ENCODE peak calls at places on chromosomes 5 and 9, in four cellular contexts. F is thyroid gland, D is ovary, E is body of pancreas. V is an unnamed sample. For H3K9me3 and H3K36me3, the result is how much of the 10 kb centered on the place peaks cover.

GRCh38 chr5:136309376-136309775 is 56.0 kb downstream of the TRPC7 start:
- DNase-seq in F (peak), D (no peak), E (no peak), V (no peak)

GRCh38 chr9:27460225-27461023 is 63.7 kb upstream of the IFNK start:
- DNase-seq in F (peak), D (no peak), E (no peak), V (no peak)

GRCh38 chr5:112795342-112795741 is 57.7 kb downstream of the APC start:
- DNase-seq in F (no peak), D (no peak), E (no peak), V (no peak)

GRCh38 chr9:125841444-125841843 is 94.3 kb downstream of the PBX3 start:
- DNase-seq in F (no peak), D (no peak), E (no peak), V (no peak)

GRCh38 chr9:123972618-123973017 is 39.0 kb upstream of the LHX2 start:
- DNase-seq in F (no peak), D (no peak), E (no peak), V (no peak)

GRCh38 chr5:6765612-6766525 is 52.6 kb downstream of the TENT4A start:
- DNase-seq in F (peak), D (peak), E (peak), V (peak)

GRCh38 chr5:31583129-31583528 is 51.0 kb downstream of the C5orf22 start:
- DNase-seq in F (no peak), D (no peak), E (no peak), V (no peak)

GRCh38 chr5:115685966-115686691 is 60.3 kb upstream of the TMED7 start:
- DNase-seq in F (peak), D (no peak), E (peak), V (no peak)

GRCh38 chr5:169272111-169272510 is 28.8 kb downstream of the SLIT3 start:
- DNase-seq in F (peak), D (no peak), E (no peak), V (no peak)

GRCh38 chr9:84738353-84738752 is 68.8 kb downstream of the NTRK2 start:
- DNase-seq in F (no peak), D (no peak), E (no peak), V (no peak)

GRCh38 chr5:15266841-15267240 is 233.1 kb upstream of the FBXL7 start:
- DNase-seq in F (no peak), D (no peak), E (no peak), V (no peak)

GRCh38 chr9:3074247-3074646 is 230.4 kb upstream of the PUM3 start:
- DNase-seq in F (no peak), D (no peak), E (no peak), V (no peak)

GRCh38 chr5:675111-675875 is 17.9 kb downstream of the TPPP start:
- DNase-seq in F (no peak), D (peak), E (peak), V (peak)

GRCh38 chr5:124263680-124264491 is 482.6 kb downstream of the ZNF608 start:
- DNase-seq in F (peak), D (no peak), E (peak), V (peak)

GRCh38 chr9:6869081-6869948 is 111.5 kb downstream of the KDM4C start:
- DNase-seq in F (no peak), D (no peak), E (no peak), V (no peak)

GRCh38 chr9:91395106-91395552 is 28.5 kb downstream of the NFIL3 start:
- DNase-seq in F (no peak), D (no peak), E (no peak), V (no peak)

GRCh38 chr5:15012061-15012460 is 140.5 kb upstream of the ANKH start:
- DNase-seq in F (no peak), D (no peak), E (no peak), V (no peak)

GRCh38 chr9:2307480-2307879 is 292.3 kb downstream of the SMARCA2 start:
- DNase-seq in F (no peak), D (no peak), E (no peak), V (no peak)

DNA sequence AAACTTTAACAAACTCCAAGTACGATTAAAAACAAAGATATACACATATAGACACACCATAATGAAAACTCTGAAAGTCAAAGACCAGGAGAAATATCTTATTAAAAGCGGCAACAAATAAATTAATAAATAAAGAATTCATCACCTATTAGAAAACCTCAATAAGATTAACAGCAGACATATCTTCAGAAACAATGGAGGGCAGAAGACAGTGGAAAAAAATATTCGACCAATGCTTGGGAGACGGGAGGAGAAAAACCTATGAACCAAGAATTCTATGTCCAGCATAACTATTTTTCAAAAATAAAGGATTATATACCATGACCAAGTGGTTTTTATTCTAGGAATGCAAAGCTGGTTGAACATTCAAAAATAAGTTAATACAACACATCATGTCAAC is 578.6 kb upstream of the CCNG1 start:
- DNase-seq in F (no peak), D (no peak), E (no peak), V (no peak)
- H3K9me3 ChIP-seq in F (under half), D (under half), E (under half), V (under half)

GRCh38 chr5:69270827-69271226 is 36.1 kb downstream of the CDK7 start:
- DNase-seq in F (no peak), D (no peak), E (no peak), V (no peak)

GRCh38 chr5:69261034-69261433 is 26.3 kb downstream of the CDK7 start:
- DNase-seq in F (no peak), D (no peak), E (no peak), V (no peak)

GRCh38 chr5:69271376-69271775 is 36.7 kb downstream of the CDK7 start:
- DNase-seq in F (peak), D (no peak), E (peak), V (no peak)

GRCh38 chr5:69268899-69269298 is 34.2 kb downstream of the CDK7 start:
- DNase-seq in F (no peak), D (no peak), E (no peak), V (no peak)

DNA sequence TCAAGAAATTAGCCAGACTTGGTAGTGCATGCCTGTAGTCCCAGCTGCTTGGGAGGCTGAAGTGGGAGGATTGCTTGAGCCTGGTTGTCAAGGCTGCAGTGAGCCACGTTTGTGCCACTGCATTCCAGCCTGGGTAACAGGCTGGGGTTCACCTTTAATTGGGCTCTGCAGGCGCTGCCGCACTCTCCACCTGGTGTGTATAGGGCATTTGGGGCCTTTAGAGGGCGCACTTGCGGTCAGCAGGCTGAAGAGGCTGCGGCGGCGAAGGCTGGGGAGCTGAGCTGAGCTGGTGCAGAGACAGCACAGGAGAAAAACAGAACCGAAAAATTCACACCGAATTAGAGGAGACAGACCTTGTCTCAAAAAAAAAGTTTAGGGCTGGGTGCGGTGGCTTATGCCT is 31.2 kb downstream of the CDK7 start:
- DNase-seq in F (no peak), D (no peak), E (no peak), V (no peak)
- H3K36me3 ChIP-seq in F (under half), D (under half), E (under half), V (half or more)

GRCh38 chr5:17118631-17119030 is 98.8 kb upstream of the BASP1 start:
- DNase-seq in F (no peak), D (no peak), E (peak), V (peak)
- TF ChIP-seq POLR2A in F (no peak), D (no peak), E (no peak), V (no peak)

GRCh38 chr5:141366016-141366896 is 2.3 kb downstream of the PCDHGA5 start:
- DNase-seq in F (no peak), D (no peak), E (no peak), V (no peak)

GRCh38 chr5:141359790-141360426 is at the start of gene PCDHGB2:
- DNase-seq in F (no peak), D (no peak), E (no peak), V (no peak)

GRCh38 chr5:141363952-141364660 is at the start of gene PCDHGA5:
- DNase-seq in F (no peak), D (no peak), E (no peak), V (no peak)

GRCh38 chr5:141360685-141361084 is 891 bp downstream of the PCDHGB2 start:
- DNase-seq in F (no peak), D (no peak), E (no peak), V (no peak)

DNA sequence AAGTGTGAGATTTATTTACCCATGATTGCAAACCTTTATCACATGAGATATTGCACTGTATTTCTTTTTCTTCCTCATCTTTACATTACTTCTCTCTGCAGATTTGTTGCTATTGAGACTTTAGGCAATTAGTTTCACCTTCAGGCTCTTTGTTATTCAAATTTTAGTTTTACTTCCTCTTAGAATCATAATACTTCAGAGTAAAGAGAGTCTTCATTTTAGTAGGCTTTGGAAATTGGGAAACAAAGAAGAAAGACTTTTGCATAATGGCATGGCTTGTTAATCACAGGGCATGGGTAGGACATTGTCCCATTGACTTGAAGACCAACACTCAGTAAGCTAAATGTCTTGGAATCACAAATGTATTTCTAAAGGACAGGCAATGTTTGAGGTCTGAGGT is 1.2 kb upstream of the PCDHGA5 start:
- DNase-seq in F (no peak), D (no peak), E (no peak), V (no peak)
- H3K9me3 ChIP-seq in F (under half), D (under half), E (under half), V (half or more)

V was measured in stomach.